ENCODE peak calls at places on chromosomes 5 and 9, in nine cellular contexts. G is CD4-positive, alpha-beta memory T cell; H is stimulated activated CD8-positive, alpha-beta memory T cell treated with anti-CD3 and anti-CD28 coated beads, Interleukin-7, amount 100 ng/mL, for 24 hours; F is AG04450; T is K562; I is substantia nigra; K is kidney tubule cell; X is hepatic stellate cell; O is NCI-H460. A is an unnamed sample.

GRCh38 chr5:2761921-2762488 is 10.5 kb upstream of the IRX2 start:
- DNase-seq in O (no peak), H (no peak), T (no peak), X (no peak), G (no peak), F (no peak), K (no peak), I (no peak), A (no peak)

GRCh38 chr5:144101616-144102015 is 68.8 kb downstream of the YIPF5 start:
- DNase-seq in F (no peak), H (no peak), K (no peak), X (no peak), G (no peak), O (no peak), I (no peak), T (no peak), A (no peak)

GRCh38 chr5:57221049-57221568 is 47.2 kb downstream of the GPBP1 start:
- DNase-seq in G (peak; percentile 74), F (no peak), K (peak; percentile 64), T (peak; percentile 69), H (no peak), X (peak; percentile 25), I (no peak), O (peak; percentile 69), A (peak; percentile 8)

GRCh38 chr9:130442746-130443455 is 1.9 kb upstream of the ASS1 start:
- DNase-seq in H (no peak), O (no peak), K (no peak), I (no peak), X (no peak), F (no peak), T (no peak), G (no peak), A (no peak)

GRCh38 chr9:71683598-71684235 is 84.6 kb downstream of the CEMIP2 start:
- DNase-seq in X (no peak), K (peak; percentile 62), I (no peak), O (no peak), F (no peak), H (no peak), G (no peak), T (no peak), A (peak; percentile 20)

GRCh38 chr5:112279082-112279481 is 140.0 kb downstream of the EPB41L4A start:
- DNase-seq in T (no peak), G (no peak), F (no peak), X (no peak), K (no peak), H (no peak), O (no peak), I (no peak), A (no peak)

GRCh38 chr9:72213906-72214305 is 64.7 kb downstream of the GDA start:
- DNase-seq in F (no peak), T (no peak), G (no peak), H (no peak), X (no peak), K (peak; percentile 49), O (no peak), I (no peak), A (no peak)

GRCh38 chr5:41935544-41935943 is 10.5 kb downstream of the FBXO4 start:
- DNase-seq in G (no peak), T (no peak), K (no peak), X (no peak), F (no peak), O (no peak), I (no peak), H (no peak), A (no peak)

GRCh38 chr5:52328220-52328619 is 459.5 kb upstream of the ITGA1 start:
- DNase-seq in H (no peak), X (no peak), F (no peak), I (no peak), O (no peak), G (no peak), K (no peak), T (no peak), A (no peak)

GRCh38 chr5:2550479-2550878 is 201.0 kb downstream of the IRX2 start:
- DNase-seq in I (no peak), H (no peak), K (no peak), G (no peak), T (no peak), F (no peak), X (no peak), O (no peak), A (no peak)

GRCh38 chr9:132181796-132182521 is 20.1 kb downstream of the NTNG2 start:
- DNase-seq in I (no peak), F (no peak), G (no peak), O (no peak), X (no peak), T (no peak), H (no peak), K (peak; percentile 25), A (no peak)

GRCh38 chr5:38809388-38810359 is 36.1 kb upstream of the OSMR start:
- DNase-seq in H (peak; percentile 16), G (peak; percentile 25), I (peak; percentile 48), O (peak; percentile 84), K (peak; percentile 85), F (peak; percentile 92), X (peak; percentile 76), T (peak; percentile 87), A (peak; percentile 90)

GRCh38 chr5:158530111-158530510 is 569.6 kb downstream of the EBF1 start:
- DNase-seq in H (no peak), X (no peak), I (no peak), K (no peak), O (no peak), T (no peak), G (no peak), F (no peak), A (no peak)

GRCh38 chr5:87151547-87151946 is 116.1 kb upstream of the RASA1 start:
- DNase-seq in G (no peak), K (peak; percentile 98), I (no peak), T (peak; percentile 12), F (peak; percentile 83), H (no peak), O (no peak), X (peak; percentile 45), A (peak; percentile 4)

GRCh38 chr5:56740868-56741267 is 74.5 kb upstream of the MAP3K1 start:
- DNase-seq in X (no peak), T (no peak), G (no peak), H (no peak), I (no peak), O (no peak), F (no peak), K (no peak), A (no peak)

GRCh38 chr5:171543486-171543885 is 124.0 kb downstream of the FGF18 start:
- DNase-seq in T (no peak), K (peak; percentile 79), G (no peak), H (no peak), O (no peak), F (no peak), I (no peak), X (no peak), A (no peak)

GRCh38 chr5:6302684-6303083 is 75.7 kb downstream of the MED10 start:
- DNase-seq in F (no peak), G (no peak), T (peak; percentile 24), O (no peak), I (no peak), K (no peak), X (no peak), H (no peak), A (no peak)

GRCh38 chr5:5788793-5789192 is 366.3 kb downstream of the ICE1 start:
- DNase-seq in K (no peak), I (no peak), T (no peak), O (no peak), H (no peak), G (no peak), F (no peak), X (no peak), A (no peak)

GRCh38 chr9:129332581-129332980 is 154.5 kb upstream of the IER5L start:
- DNase-seq in G (no peak), K (no peak), H (no peak), I (no peak), F (no peak), X (no peak), T (no peak), O (no peak), A (no peak)

GRCh38 chr5:155651-156410 is 35.5 kb upstream of the LRRC14B start:
- DNase-seq in H (no peak), F (no peak), I (no peak), O (no peak), K (no peak), T (no peak), X (no peak), G (no peak), A (no peak)

A was measured in amniotic stem cell.